ENCODE peak calls at places on chromosome 5, in seven cellular contexts. F, O, D, G, L, I and N are unnamed samples.

GRCh38 chr5:165035520-165035919 is 1530.1 kb downstream of the MAT2B start:
- DNase-seq in I (no peak), F (no peak), L (no peak), G (no peak), O (no peak), D (peak; percentile 46), N (no peak)

GRCh38 chr5:150729859-150730258 is 29.0 kb downstream of the DCTN4 start:
- DNase-seq in O (no peak), G (no peak), L (no peak), F (no peak), D (no peak), I (no peak), N (no peak)

GRCh38 chr5:90941002-90941720 is 382.6 kb downstream of the ADGRV1 start:
- DNase-seq in O (no peak), F (no peak), G (no peak), I (no peak), L (peak; percentile 28), D (no peak), N (no peak)

GRCh38 chr5:50699737-50700136 is 33.3 kb downstream of the PARP8 start:
- DNase-seq in D (no peak), F (peak; percentile 16), I (no peak), G (no peak), O (no peak), L (no peak), N (no peak)

GRCh38 chr5:100890514-100891008 is 12.5 kb downstream of the ST8SIA4 start:
- DNase-seq in O (no peak), I (no peak), F (no peak), D (peak; percentile 19), L (peak; percentile 61), G (no peak), N (no peak)

GRCh38 chr5:105952875-105953274 is 1717.9 kb downstream of the EFNA5 start:
- DNase-seq in O (no peak), F (no peak), D (no peak), I (no peak), G (no peak), L (no peak), N (no peak)

GRCh38 chr5:1648806-1649205 is 125.0 kb upstream of the LPCAT1 start:
- DNase-seq in O (no peak), I (no peak), G (no peak), D (peak; percentile 13), F (no peak), L (no peak), N (no peak)

GRCh38 chr5:171484460-171484899 is 65.0 kb downstream of the FGF18 start:
- DNase-seq in O (peak; percentile 27), G (no peak), I (peak; percentile 38), F (peak; percentile 88), L (peak; percentile 50), D (peak; percentile 17), N (no peak)

GRCh38 chr5:156476704-156477103 is 149.7 kb downstream of the SGCD start:
- DNase-seq in O (no peak), I (no peak), F (no peak), L (no peak), D (no peak), G (no peak), N (no peak)

GRCh38 chr5:81750308-81751008 is 439 bp downstream of the SSBP2 start:
- DNase-seq in D (no peak), L (no peak), O (no peak), I (peak; percentile 21), G (peak; percentile 34), F (peak; percentile 41), N (no peak)

GRCh38 chr5:139797335-139797734 is 1.7 kb downstream of the PSD2 start:
- DNase-seq in L (no peak), O (no peak), I (no peak), G (no peak), F (no peak), D (no peak), N (no peak)

GRCh38 chr5:62964428-62964827 is 385.8 kb downstream of the LRRC70 start:
- DNase-seq in I (no peak), O (no peak), G (no peak), L (no peak), F (no peak), D (no peak), N (no peak)

DNA sequence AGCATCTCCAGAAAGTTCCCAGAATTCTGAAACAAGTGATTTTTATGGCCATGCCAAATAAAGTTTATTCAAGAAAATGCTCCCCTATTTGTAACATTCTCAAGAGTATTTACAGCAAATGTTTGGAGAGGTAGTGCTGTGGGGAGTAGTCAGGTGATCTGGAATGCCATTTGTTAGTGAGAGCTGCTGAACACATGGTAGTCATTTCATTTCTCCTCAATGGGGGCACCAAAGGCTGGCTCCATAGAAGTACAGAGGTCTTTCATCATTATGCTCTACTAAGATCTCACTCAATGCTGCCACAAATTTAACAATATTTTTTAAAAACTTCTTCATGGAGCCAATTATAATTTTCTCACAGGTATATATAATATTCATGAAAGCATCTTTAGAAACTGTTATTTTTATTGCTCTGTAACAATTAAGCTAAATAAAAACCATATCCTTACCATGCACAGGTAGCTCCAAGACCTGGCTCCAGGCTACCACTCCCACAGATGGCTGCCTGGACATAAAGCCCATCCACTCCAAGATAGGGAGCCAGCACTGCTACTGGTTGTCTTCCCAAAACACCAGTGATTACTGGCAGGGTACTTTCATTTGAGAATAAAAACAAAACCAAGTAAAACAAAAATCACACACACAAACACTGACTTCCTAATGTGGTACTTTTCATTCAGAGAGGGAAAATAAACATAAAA is 200.8 kb downstream of the PLK2 start:
- DNase-seq in L (no peak), G (no peak), I (no peak), F (no peak), O (no peak), D (no peak), N (no peak)
- H3K27ac ChIP-seq in L (peak overlapping the region; percentile 89), G (no peak overlapping the region), I (no peak overlapping the region), F (no peak overlapping the region), O (no peak overlapping the region), D (no peak overlapping the region), N (peak overlapping the region; percentile 47)

DNA sequence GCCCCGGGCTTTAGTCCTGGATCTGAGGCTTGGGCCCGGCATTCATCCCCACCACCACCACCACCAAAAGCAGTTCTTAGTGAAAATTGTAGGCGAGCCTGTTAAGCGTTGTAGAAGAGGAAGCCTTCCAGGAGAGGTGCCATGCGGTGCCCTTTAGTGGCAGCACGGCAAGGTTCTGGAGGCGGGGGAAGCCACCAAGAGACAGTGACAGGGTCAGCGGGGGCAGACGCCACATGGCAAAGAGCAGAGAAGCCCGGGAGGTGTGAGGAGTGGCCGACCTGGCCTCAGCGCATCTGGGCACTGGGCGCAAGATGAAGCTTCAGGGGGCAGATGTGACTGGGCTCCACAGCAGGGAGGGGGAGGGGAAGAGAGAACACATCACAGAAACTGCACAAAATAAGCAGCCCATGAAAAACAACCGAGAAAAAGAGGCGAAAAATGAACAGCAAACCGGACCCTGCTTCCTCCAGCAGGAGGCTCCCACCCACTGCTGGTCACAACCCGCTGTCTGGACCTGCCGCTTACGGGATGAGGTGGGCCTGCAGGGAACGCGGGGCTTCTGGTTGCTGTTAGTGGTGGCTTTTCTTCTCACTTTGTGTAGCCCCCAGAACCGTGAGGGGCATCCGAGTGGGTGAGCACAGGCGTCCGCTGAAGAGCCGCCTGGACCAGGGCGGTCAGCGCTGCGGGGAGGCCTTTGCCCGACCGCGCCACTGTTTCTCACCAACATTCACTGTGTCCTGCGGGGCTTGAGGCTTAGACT is 4.3 kb downstream of the LRRC14B start:
- DNase-seq in I (no peak), L (no peak), G (no peak), O (no peak), F (no peak), D (no peak), N (no peak)
- TF ChIP-seq CTCF in I (no peak), L (no peak), G (no peak), O (no peak), F (no peak), D (no peak), N (no peak)

GRCh38 chr5:142806769-142807377 is 36.7 kb downstream of the ARHGAP26 start:
- DNase-seq in I (no peak), O (no peak), L (no peak), G (no peak), D (no peak), F (no peak), N (no peak)

GRCh38 chr5:142800776-142801494 is 30.8 kb downstream of the ARHGAP26 start:
- DNase-seq in F (no peak), D (no peak), G (no peak), L (no peak), O (no peak), I (no peak), N (no peak)

GRCh38 chr5:142805339-142805738 is 35.2 kb downstream of the ARHGAP26 start:
- DNase-seq in L (no peak), I (no peak), F (no peak), D (no peak), G (no peak), O (no peak), N (no peak)

GRCh38 chr5:142801495-142801871 is 31.3 kb downstream of the ARHGAP26 start:
- DNase-seq in I (no peak), F (no peak), D (no peak), G (no peak), O (no peak), L (no peak), N (no peak)

DNA sequence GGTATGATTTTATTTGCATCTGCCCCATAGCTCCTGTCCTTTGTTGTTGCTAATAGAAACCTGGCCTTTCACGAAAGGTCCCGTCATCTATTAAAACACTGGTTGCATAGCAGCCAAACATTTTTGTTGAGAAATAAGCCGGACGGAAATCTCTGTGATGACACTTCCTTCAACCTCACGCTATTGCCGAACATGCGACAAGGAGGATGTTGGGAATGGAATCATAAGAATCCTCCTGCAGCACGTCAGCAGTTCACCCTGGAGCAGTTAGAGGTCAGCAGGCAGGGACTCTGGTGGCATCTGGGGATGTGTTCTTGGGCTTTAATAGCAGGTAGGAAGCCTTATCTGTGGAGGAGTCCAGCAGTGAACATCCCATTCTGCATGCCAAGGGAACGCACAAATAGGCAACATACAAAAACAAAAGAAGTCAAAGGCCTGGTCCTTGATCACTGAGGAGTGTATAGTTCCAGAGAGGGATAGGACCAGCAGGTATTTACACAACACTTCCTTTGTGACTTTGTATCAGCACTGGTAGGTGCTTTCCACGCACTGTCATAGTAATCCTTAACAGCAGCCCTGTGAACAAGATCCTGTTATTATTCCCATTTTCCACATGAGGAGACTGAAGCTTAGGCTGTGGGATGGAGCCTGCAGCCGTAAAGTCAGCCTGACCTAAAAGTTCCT is 33.4 kb downstream of the ARHGAP26 start:
- DNase-seq in D (no peak), L (no peak), O (peak; percentile 51), F (no peak), I (no peak), G (no peak), N (no peak)
- H3K27ac ChIP-seq in D (peak overlapping the region; percentile 37), L (no peak overlapping the region), O (no peak overlapping the region), F (no peak overlapping the region), I (no peak overlapping the region), G (peak overlapping the region; percentile 72), N (peak overlapping the region; percentile 80)

GRCh38 chr5:124289641-124290201 is 456.7 kb downstream of the ZNF608 start:
- DNase-seq in I (peak; percentile 22), G (peak; percentile 69), F (no peak), D (no peak), O (no peak), L (no peak), N (no peak)
- TF ChIP-seq CTCF in I (no peak), G (no peak), F (no peak), D (no peak), O (no peak), L (no peak), N (peak; percentile 12)

GRCh38 chr5:153523196-153523595 is 32.7 kb downstream of the GRIA1 start:
- DNase-seq in F (no peak), L (peak; percentile 7), O (no peak), D (peak; percentile 76), G (no peak), I (no peak), N (no peak)
- H3K27ac ChIP-seq in F (no peak overlapping the region), L (no peak overlapping the region), O (peak overlapping the region; percentile 21), D (peak overlapping the region; percentile 15), G (no peak overlapping the region), I (no peak overlapping the region), N (peak overlapping the region; percentile 10)